ENCODE peak calls at places on chromosomes 4 and X, in eight cellular contexts. R is cardiac muscle cell; L is SK-MEL-5; G is chondrocyte; P is GM12865; K is AG10803; O is aorta; W is activated T-helper 1 cell treated with anti-CD3 and anti-CD28 coated beads, Interleukin-12 subunit alpha, Interleukin-12 subunit beta, Interleukin-2, Interleukin-4 antibody, amounts not matched to agents 30 ng/mL and 10 ng/mL and 1 ng/mL, durations not matched to agents 14 hours and 24 hours and 36 hours. X is an unnamed sample.

GRCh38 chr4:121455285-121455684 is 74.5 kb upstream of the QRFPR start:
- DNase-seq in W (no peak), K (no peak), R (no peak), P (no peak), G (no peak), L (no peak), O (no peak), X (no peak)

GRCh38 chr4:54318904-54319303 is 89.8 kb downstream of the PDGFRA start:
- DNase-seq in R (peak; percentile 76), L (peak; percentile 41), W (peak; percentile 12), O (no peak), K (peak; percentile 63), P (peak; percentile 79), G (no peak), X (no peak)

GRCh38 chr4:169251291-169252235 is 19.2 kb downstream of the SH3RF1 start:
- DNase-seq in P (no peak), O (no peak), K (no peak), L (peak; percentile 39), R (no peak), W (no peak), G (no peak), X (no peak)

GRCh38 chrX:9197231-9197630 is 163.3 kb upstream of the FAM9B start:
- DNase-seq in R (peak; percentile 9), L (no peak), K (peak; percentile 24), O (no peak), P (no peak), W (no peak), G (no peak), X (no peak)

GRCh38 chr4:187491959-187492358 is 503.6 kb upstream of the ZFP42 start:
- DNase-seq in P (no peak), K (no peak), R (no peak), W (no peak), L (no peak), G (no peak), O (no peak), X (no peak)

GRCh38 chrX:54640721-54641120 is 110.7 kb downstream of the GNL3L start:
- DNase-seq in W (no peak), R (no peak), K (no peak), P (peak; percentile 0), O (no peak), G (no peak), L (no peak), X (no peak)

GRCh38 chr4:10281996-10282395 is 165.4 kb upstream of the WDR1 start:
- DNase-seq in K (peak; percentile 47), L (peak; percentile 26), P (no peak), O (no peak), W (no peak), G (no peak), R (peak; percentile 9), X (no peak)

GRCh38 chr4:88158360-88159136 is at the start of gene ABCG2:
- DNase-seq in W (peak; percentile 46), P (peak; percentile 26), L (peak; percentile 5), R (peak; percentile 49), G (no peak), O (peak; percentile 58), K (peak; percentile 47), X (peak; percentile 13)

GRCh38 chrX:134821370-134821769 is 163.1 kb upstream of the PLAC1 start:
- DNase-seq in K (peak; percentile 70), L (no peak), R (peak; percentile 75), P (no peak), O (no peak), W (no peak), G (no peak), X (no peak)

GRCh38 chrX:73916931-73917657 is 354.1 kb downstream of the CHIC1 start:
- DNase-seq in R (peak; percentile 95), L (peak; percentile 52), K (peak; percentile 89), W (no peak), G (no peak), O (no peak), P (no peak), X (no peak)

GRCh38 chr4:152572417-152573086 is 36.7 kb upstream of the FBXW7 start:
- DNase-seq in O (no peak), L (no peak), W (no peak), K (peak; percentile 15), P (no peak), R (peak; percentile 92), G (no peak), X (no peak)

GRCh38 chr4:77073106-77073858 is 2.5 kb downstream of the CCNI start:
- DNase-seq in G (no peak), K (peak; percentile 53), O (no peak), L (no peak), R (peak; percentile 59), P (no peak), W (no peak), X (peak; percentile 24)

GRCh38 chrX:47186096-47186740 is 7.4 kb upstream of the UBA1 start:
- DNase-seq in W (no peak), L (no peak), P (no peak), G (peak; percentile 86), K (no peak), R (no peak), O (peak; percentile 29), X (no peak)

GRCh38 chrX:136390921-136391320 is 90.2 kb downstream of the ADGRG4 start:
- DNase-seq in W (no peak), P (no peak), K (no peak), L (no peak), O (no peak), G (no peak), R (no peak), X (no peak)

GRCh38 chr4:145679520-145679919 is 426 bp upstream of the C4orf51 start:
- DNase-seq in O (peak; percentile 60), L (no peak), G (no peak), R (peak; percentile 43), K (peak; percentile 75), W (no peak), P (no peak), X (peak; percentile 4)

GRCh38 chrX:123422875-123423274 is 238.8 kb downstream of the GRIA3 start:
- DNase-seq in K (peak; percentile 43), L (peak; percentile 51), O (no peak), W (no peak), R (peak; percentile 36), P (peak; percentile 35), G (no peak), X (peak; percentile 15)

GRCh38 chr4:82718067-82718935 is 80.3 kb downstream of the SCD5 start:
- DNase-seq in L (no peak), K (peak; percentile 60), G (no peak), R (peak; percentile 84), W (no peak), P (no peak), O (no peak), X (peak; percentile 45)

GRCh38 chrX:43728002-43728401 is 71.9 kb downstream of the MAOA start:
- DNase-seq in G (no peak), K (no peak), R (no peak), P (no peak), O (no peak), L (no peak), W (no peak), X (no peak)

GRCh38 chr4:82467442-82467841 is 37.1 kb downstream of the ENOPH1 start:
- DNase-seq in G (no peak), R (peak; percentile 63), L (no peak), P (no peak), O (no peak), K (peak; percentile 15), W (no peak), X (no peak)

GRCh38 chr4:76570141-76570989 is 135.3 kb downstream of the SHROOM3 start:
- DNase-seq in O (no peak), G (no peak), R (no peak), L (no peak), P (peak; percentile 16), K (no peak), W (no peak), X (no peak)

GRCh38 chr4:145898926-145899531 is 39.6 kb downstream of the ZNF827 start:
- DNase-seq in K (no peak), W (no peak), G (no peak), L (no peak), R (no peak), P (no peak), O (no peak), X (no peak)

GRCh38 chrX:149045645-149046210 is 459.4 kb downstream of the IDS start:
- DNase-seq in W (no peak), R (no peak), P (no peak), K (no peak), O (no peak), G (no peak), L (no peak), X (no peak)

GRCh38 chr4:20679946-20680345 is 20.3 kb upstream of the PACRGL start:
- DNase-seq in P (no peak), L (no peak), K (no peak), R (no peak), W (no peak), G (no peak), O (no peak), X (no peak)

GRCh38 chr4:148203056-148203898 is 238.9 kb downstream of the NR3C2 start:
- DNase-seq in K (no peak), O (no peak), W (no peak), L (no peak), P (no peak), G (no peak), R (no peak), X (peak; percentile 64)

GRCh38 chrX:153642313-153642654 is 4.7 kb upstream of the DUSP9 start:
- DNase-seq in R (no peak), K (no peak), G (peak; percentile 73), L (no peak), P (no peak), O (no peak), W (no peak), X (no peak)

GRCh38 chr4:87848622-87849351 is 16.0 kb downstream of the MEPE start:
- DNase-seq in K (peak; percentile 72), O (peak; percentile 56), W (peak; percentile 6), L (peak; percentile 58), P (peak; percentile 63), G (no peak), R (peak; percentile 79), X (peak; percentile 92)

GRCh38 chr4:116480486-116480990 is 604.8 kb downstream of the TRAM1L1 start:
- DNase-seq in K (no peak), R (no peak), P (no peak), L (no peak), O (no peak), G (no peak), W (no peak), X (no peak)

X was measured in Ammon's horn.